ENCODE peak calls at places on chromosomes 2 and 18, in four cellular contexts. P, F, S and K are unnamed samples.

GRCh38 chr18:61637319-61637718 is 255.5 kb downstream of the RNF152 start:
- DNase-seq in P (peak; percentile 62), F (no peak), S (no peak), K (no peak)

GRCh38 chr18:79383388-79384056 is 12.2 kb upstream of the NFATC1 start:
- DNase-seq in P (no peak), F (no peak), S (no peak), K (no peak)

GRCh38 chr2:181036848-181037603 is 56.6 kb downstream of the UBE2E3 start:
- DNase-seq in P (no peak), F (no peak), S (peak; percentile 86), K (no peak)

GRCh38 chr2:168278424-168278888 is 31.1 kb upstream of the STK39 start:
- DNase-seq in P (no peak), F (no peak), S (peak; percentile 86), K (no peak)

GRCh38 chr2:165791811-165792454 is 2.1 kb downstream of the GALNT3 start:
- DNase-seq in P (no peak), F (no peak), S (peak; percentile 82), K (no peak)

GRCh38 chr2:160928854-160929301 is 231.3 kb upstream of the TANK start:
- DNase-seq in P (no peak), F (no peak), S (peak; percentile 80), K (no peak)

GRCh38 chr2:53715568-53715967 is 52.0 kb upstream of the CHAC2 start:
- DNase-seq in P (no peak), F (no peak), S (peak; percentile 6), K (no peak)

GRCh38 chr2:119659601-119660342 is 19.2 kb upstream of the TMEM177 start:
- DNase-seq in P (peak; percentile 36), F (no peak), S (no peak), K (no peak)

GRCh38 chr2:177727577-177728351 is 335.2 kb downstream of the AGPS start:
- DNase-seq in P (no peak), F (no peak), S (no peak), K (no peak)

GRCh38 chr2:43467889-43468288 is 127.9 kb downstream of the THADA start:
- DNase-seq in P (no peak), F (no peak), S (peak; percentile 75), K (no peak)

GRCh38 chr2:204691911-204692510 is 146.7 kb downstream of the PARD3B start:
- DNase-seq in P (no peak), F (no peak), S (peak; percentile 76), K (no peak)

GRCh38 chr2:232385660-232386489 is 7.3 kb downstream of the ALPP start:
- DNase-seq in P (no peak), F (no peak), S (peak; percentile 94), K (peak; percentile 64)

GRCh38 chr2:198000417-198000816 is 196.0 kb downstream of the PLCL1 start:
- DNase-seq in P (no peak), F (no peak), S (no peak), K (no peak)

GRCh38 chr2:45380131-45380836 is 230.8 kb downstream of the SRBD1 start:
- DNase-seq in P (no peak), F (no peak), S (peak; percentile 44), K (no peak)

GRCh38 chr2:156589381-156590079 is 153.4 kb downstream of the GPD2 start:
- DNase-seq in P (no peak), F (no peak), S (peak; percentile 39), K (no peak)

GRCh38 chr2:127647242-127648190 is 1.6 kb downstream of the GPR17 start:
- DNase-seq in P (peak; percentile 73), F (no peak), S (peak; percentile 54), K (peak; percentile 41)

GRCh38 chr18:36592282-36592681 is 236.5 kb downstream of the TPGS2 start:
- DNase-seq in P (no peak), F (no peak), S (peak; percentile 75), K (no peak)

GRCh38 chr2:72211359-72211758 is 63.7 kb upstream of the CYP26B1 start:
- DNase-seq in P (no peak), F (no peak), S (peak; percentile 75), K (no peak)

GRCh38 chr2:11867926-11868325 is 121.5 kb downstream of the LPIN1 start:
- DNase-seq in P (no peak), F (no peak), S (no peak), K (no peak)

GRCh38 chr2:234676109-234676858 is 179.4 kb upstream of the ARL4C start:
- DNase-seq in P (no peak), F (no peak), S (no peak), K (no peak)

GRCh38 chr18:10271481-10271880 is 183.0 kb upstream of the APCDD1 start:
- DNase-seq in P (no peak), F (no peak), S (no peak), K (no peak)

GRCh38 chr2:105598853-105599252 is 145.9 kb upstream of the NCK2 start:
- DNase-seq in P (no peak), F (no peak), S (no peak), K (no peak)

GRCh38 chr2:85712261-85712660 is 18.1 kb downstream of the GNLY start:
- DNase-seq in P (no peak), F (peak; percentile 72), S (no peak), K (peak; percentile 77)

GRCh38 chr2:63673865-63674533 is 85.2 kb downstream of the MDH1 start:
- DNase-seq in P (no peak), F (no peak), S (no peak), K (no peak)

GRCh38 chr18:9437049-9437448 is 38.3 kb upstream of the RALBP1 start:
- DNase-seq in P (no peak), F (no peak), S (peak; percentile 64), K (no peak)

GRCh38 chr18:2895391-2895790 is 48.6 kb downstream of the EMILIN2 start:
- DNase-seq in P (no peak), F (peak; percentile 63), S (no peak), K (no peak)

GRCh38 chr2:196511258-196511971 is 128.1 kb upstream of the CCDC150 start:
- DNase-seq in P (no peak), F (no peak), S (peak; percentile 37), K (no peak)

GRCh38 chr2:112703684-112704083 is 17.1 kb upstream of the NT5DC4 start:
- DNase-seq in P (no peak), F (no peak), S (no peak), K (no peak)

GRCh38 chr18:77103991-77104521 is 28.5 kb downstream of the MBP start:
- DNase-seq in P (no peak), F (no peak), S (peak; percentile 41), K (no peak)

GRCh38 chr18:77105021-77105420 is 27.6 kb downstream of the MBP start:
- DNase-seq in P (no peak), F (no peak), S (no peak), K (no peak)

GRCh38 chr18:77101410-77102245 is 31.0 kb downstream of the MBP start:
- DNase-seq in P (peak; percentile 74), F (peak; percentile 90), S (peak; percentile 98), K (peak; percentile 88)

GRCh38 chr18:77102246-77103040 is 30.1 kb downstream of the MBP start:
- DNase-seq in P (no peak), F (no peak), S (peak; percentile 90), K (no peak)

DNA sequence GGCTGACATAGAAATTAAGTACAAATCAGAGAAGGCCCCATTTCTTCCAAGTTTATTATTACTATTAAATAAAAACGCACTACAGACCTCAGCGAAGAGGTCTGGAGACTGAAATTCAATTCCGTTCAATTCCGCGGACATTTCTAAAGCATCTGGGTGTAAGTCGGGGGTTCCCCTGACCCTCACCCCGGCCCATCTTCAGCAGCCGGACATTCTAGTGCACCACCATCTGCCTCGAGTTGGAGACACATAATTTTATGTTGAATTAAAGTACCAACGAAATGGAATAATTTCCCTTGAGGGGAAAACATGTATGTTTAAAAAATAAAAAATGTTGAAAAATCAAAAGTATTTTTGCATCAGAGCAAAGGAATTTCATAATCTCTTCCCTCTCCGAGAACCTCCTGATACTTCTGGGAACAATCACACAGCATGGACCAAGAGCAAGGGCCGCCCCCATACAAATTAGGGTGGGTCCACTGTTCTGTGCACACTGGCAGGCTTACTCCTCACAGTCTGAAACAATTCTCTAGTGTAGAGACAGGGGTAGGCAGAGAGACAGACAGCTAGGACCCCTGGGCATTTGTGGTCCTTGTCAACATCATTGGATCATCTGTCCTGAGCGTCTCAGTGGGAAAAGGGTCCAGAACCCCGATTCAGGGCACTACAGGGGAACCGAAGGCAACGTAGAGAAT is 29.3 kb downstream of the MBP start:
- DNase-seq in P (no peak), F (no peak), S (peak; percentile 65), K (no peak)
- H3K4me1 ChIP-seq in P (peaks cover 14% of the 10 kb centered on the region), F (peaks cover 45% of the 10 kb centered on the region), S (peaks cover 39% of the 10 kb centered on the region), K (peaks cover 91% of the 10 kb centered on the region)

GRCh38 chr18:22604986-22605421 is 187.3 kb upstream of the CTAGE1 start:
- DNase-seq in P (peak; percentile 37), F (no peak), S (no peak), K (no peak)

GRCh38 chr18:22607284-22607635 is 189.5 kb upstream of the CTAGE1 start:
- DNase-seq in P (no peak), F (no peak), S (no peak), K (no peak)

GRCh38 chr18:22605736-22606135 is 188.0 kb upstream of the CTAGE1 start:
- DNase-seq in P (no peak), F (no peak), S (no peak), K (no peak)

GRCh38 chr18:22604390-22604985 is 186.8 kb upstream of the CTAGE1 start:
- DNase-seq in P (peak; percentile 66), F (peak; percentile 82), S (peak; percentile 86), K (no peak)

GRCh38 chr18:22606563-22607283 is 189.0 kb upstream of the CTAGE1 start:
- DNase-seq in P (no peak), F (peak; percentile 74), S (peak; percentile 94), K (no peak)
- TF ChIP-seq CTCF in P (no peak), F (no peak), S (no peak), K (no peak)

DNA sequence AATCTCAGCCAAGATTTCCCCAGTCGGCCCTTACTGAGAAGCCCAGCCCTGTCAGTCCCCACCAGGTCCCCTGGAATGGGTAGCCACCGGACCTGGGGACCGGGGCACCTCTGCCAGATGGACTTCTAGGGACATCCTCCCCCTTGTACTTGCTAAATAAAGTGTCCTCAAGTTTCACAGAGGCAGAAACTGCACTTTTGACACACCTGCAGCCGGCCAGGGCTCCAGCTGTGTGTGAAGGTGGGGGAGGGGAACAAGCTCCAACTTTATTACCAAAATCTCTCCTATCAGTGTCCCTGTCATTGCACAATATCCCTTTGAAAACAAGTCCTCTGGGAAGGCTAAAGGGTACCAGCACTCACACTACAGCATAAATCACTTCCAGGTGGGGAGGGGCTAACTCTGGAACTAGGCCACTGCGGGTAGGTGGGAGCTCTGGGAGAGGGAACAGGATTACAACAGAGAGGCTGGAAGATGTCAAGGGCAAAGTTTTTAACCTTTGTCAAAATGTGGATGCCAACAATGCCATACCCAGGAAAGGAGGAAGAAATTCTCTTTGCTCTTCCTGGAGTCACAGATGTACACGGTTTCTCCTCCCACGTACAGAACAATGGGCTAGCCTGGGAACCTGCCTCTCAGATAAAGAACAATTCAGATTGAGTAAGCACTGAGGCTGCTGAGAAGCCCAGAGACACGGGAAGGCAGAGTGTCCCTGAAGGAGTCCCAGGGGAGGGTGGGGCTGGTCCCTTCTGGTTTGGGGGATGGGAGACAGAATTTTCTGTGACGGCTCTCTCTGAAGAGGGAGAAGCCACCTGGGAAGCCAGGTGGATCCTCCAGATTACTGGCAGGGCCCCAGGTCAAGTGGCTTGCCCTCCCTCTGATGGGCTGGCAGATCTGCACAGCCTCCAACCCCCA is 11.0 kb downstream of the SDC1 start:
- DNase-seq in P (peak; percentile 70), F (no peak), S (no peak), K (peak; percentile 42)
- H3K4me1 ChIP-seq in P (no peaks in the 10 kb centered on the region), F (no peaks in the 10 kb centered on the region), S (peaks cover 2% of the 10 kb centered on the region), K (peaks cover 28% of the 10 kb centered on the region)

DNA sequence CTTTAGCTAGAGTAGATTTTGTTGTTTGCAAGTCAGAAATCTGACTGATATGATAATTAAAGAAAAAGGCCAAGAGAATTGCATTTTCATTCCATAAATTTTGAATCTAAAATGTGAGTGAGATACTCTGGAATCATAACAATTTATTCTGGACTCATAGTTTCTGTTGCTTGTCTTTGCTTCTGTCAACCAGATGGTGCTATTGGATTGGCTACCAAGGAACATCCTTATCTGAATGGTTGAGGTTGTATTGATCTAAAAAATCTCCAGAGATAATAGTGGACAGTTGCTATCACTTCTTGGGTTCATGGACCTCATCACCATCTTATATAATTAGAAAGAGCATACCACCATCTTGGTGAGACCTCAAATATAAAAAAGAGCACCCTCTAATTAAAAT is 34.0 kb upstream of the CPS1 start:
- DNase-seq in P (no peak), F (no peak), S (no peak), K (no peak)
- TF ChIP-seq CTCF in P (peak; percentile 53), F (no peak), S (no peak), K (no peak)